ENCODE peak calls at places on chromosomes 6 and 20, in four cellular contexts. One of them, this sample, is unnamed.

GRCh38 chr6:5173862-5174643 is 86.7 kb downstream of the LYRM4 start:
- DNase-seq in activated CD8-positive, alpha-beta memory T cell treated with anti-CD3 and anti-CD28 coated beads for 24 hours: peak; percentile 65
- DNase-seq in astrocyte of the cerebellum: no peak
- DNase-seq in HEK293T: no peak
- DNase-seq in this sample: no peak

GRCh38 chr6:14144678-14145113 is 27.1 kb downstream of the CD83 start:
- DNase-seq in activated CD8-positive, alpha-beta memory T cell treated with anti-CD3 and anti-CD28 coated beads for 24 hours: peak; percentile 90
- DNase-seq in astrocyte of the cerebellum: peak; percentile 41
- DNase-seq in HEK293T: peak; percentile 94
- DNase-seq in this sample: peak; percentile 93

GRCh38 chr6:63305278-63305677 is 14.5 kb downstream of the LGSN start:
- DNase-seq in activated CD8-positive, alpha-beta memory T cell treated with anti-CD3 and anti-CD28 coated beads for 24 hours: no peak
- DNase-seq in astrocyte of the cerebellum: no peak
- DNase-seq in HEK293T: no peak
- DNase-seq in this sample: no peak

GRCh38 chr6:75863784-75864183 is 114.7 kb downstream of the MYO6 start:
- DNase-seq in activated CD8-positive, alpha-beta memory T cell treated with anti-CD3 and anti-CD28 coated beads for 24 hours: no peak
- DNase-seq in astrocyte of the cerebellum: no peak
- DNase-seq in HEK293T: no peak
- DNase-seq in this sample: no peak

GRCh38 chr6:170270984-170271593 is 19.8 kb downstream of the DLL1 start:
- DNase-seq in activated CD8-positive, alpha-beta memory T cell treated with anti-CD3 and anti-CD28 coated beads for 24 hours: no peak
- DNase-seq in astrocyte of the cerebellum: no peak
- DNase-seq in HEK293T: no peak
- DNase-seq in this sample: no peak

GRCh38 chr20:36836591-36837329 is 39.2 kb upstream of the TLDC2 start:
- DNase-seq in activated CD8-positive, alpha-beta memory T cell treated with anti-CD3 and anti-CD28 coated beads for 24 hours: no peak
- DNase-seq in astrocyte of the cerebellum: no peak
- DNase-seq in HEK293T: peak; percentile 78
- DNase-seq in this sample: no peak

GRCh38 chr6:15485875-15486274 is 177.0 kb downstream of the DTNBP1 start:
- DNase-seq in activated CD8-positive, alpha-beta memory T cell treated with anti-CD3 and anti-CD28 coated beads for 24 hours: no peak
- DNase-seq in astrocyte of the cerebellum: no peak
- DNase-seq in HEK293T: no peak
- DNase-seq in this sample: no peak

GRCh38 chr20:10647909-10648308 is 25.9 kb downstream of the JAG1 start:
- DNase-seq in activated CD8-positive, alpha-beta memory T cell treated with anti-CD3 and anti-CD28 coated beads for 24 hours: no peak
- DNase-seq in astrocyte of the cerebellum: no peak
- DNase-seq in HEK293T: no peak
- DNase-seq in this sample: no peak

GRCh38 chr20:36270744-36271638 is 34.7 kb downstream of the AAR2 start:
- DNase-seq in activated CD8-positive, alpha-beta memory T cell treated with anti-CD3 and anti-CD28 coated beads for 24 hours: no peak
- DNase-seq in astrocyte of the cerebellum: no peak
- DNase-seq in HEK293T: peak; percentile 3
- DNase-seq in this sample: no peak

GRCh38 chr6:34352305-34352937 is 40.0 kb downstream of the NUDT3 start:
- DNase-seq in activated CD8-positive, alpha-beta memory T cell treated with anti-CD3 and anti-CD28 coated beads for 24 hours: no peak
- DNase-seq in astrocyte of the cerebellum: no peak
- DNase-seq in HEK293T: no peak
- DNase-seq in this sample: no peak

GRCh38 chr20:37669062-37669772 is 24.6 kb upstream of the CTNNBL1 start:
- DNase-seq in activated CD8-positive, alpha-beta memory T cell treated with anti-CD3 and anti-CD28 coated beads for 24 hours: no peak
- DNase-seq in astrocyte of the cerebellum: no peak
- DNase-seq in HEK293T: no peak
- DNase-seq in this sample: no peak

GRCh38 chr6:44339763-44340625 is 2.5 kb upstream of the SPATS1 start:
- DNase-seq in activated CD8-positive, alpha-beta memory T cell treated with anti-CD3 and anti-CD28 coated beads for 24 hours: peak; percentile 50
- DNase-seq in astrocyte of the cerebellum: no peak
- DNase-seq in HEK293T: no peak
- DNase-seq in this sample: no peak

GRCh38 chr6:37131104-37131959 is 38.6 kb upstream of the PIM1 start:
- DNase-seq in activated CD8-positive, alpha-beta memory T cell treated with anti-CD3 and anti-CD28 coated beads for 24 hours: no peak
- DNase-seq in astrocyte of the cerebellum: peak; percentile 39
- DNase-seq in HEK293T: no peak
- DNase-seq in this sample: peak; percentile 93

GRCh38 chr20:9119776-9120175 is 50.9 kb downstream of the PLCB4 start:
- DNase-seq in activated CD8-positive, alpha-beta memory T cell treated with anti-CD3 and anti-CD28 coated beads for 24 hours: no peak
- DNase-seq in astrocyte of the cerebellum: no peak
- DNase-seq in HEK293T: no peak
- DNase-seq in this sample: no peak

GRCh38 chr20:7994809-7995208 is 24.8 kb downstream of the TMX4 start:
- DNase-seq in activated CD8-positive, alpha-beta memory T cell treated with anti-CD3 and anti-CD28 coated beads for 24 hours: no peak
- DNase-seq in astrocyte of the cerebellum: no peak
- DNase-seq in HEK293T: no peak
- DNase-seq in this sample: no peak

GRCh38 chr20:50427740-50428462 is 82.3 kb upstream of the PTPN1 start:
- DNase-seq in activated CD8-positive, alpha-beta memory T cell treated with anti-CD3 and anti-CD28 coated beads for 24 hours: no peak
- DNase-seq in astrocyte of the cerebellum: no peak
- DNase-seq in HEK293T: no peak
- DNase-seq in this sample: no peak

GRCh38 chr20:20462185-20462584 is 94.3 kb downstream of the INSM1 start:
- DNase-seq in activated CD8-positive, alpha-beta memory T cell treated with anti-CD3 and anti-CD28 coated beads for 24 hours: no peak
- DNase-seq in astrocyte of the cerebellum: no peak
- DNase-seq in HEK293T: no peak
- DNase-seq in this sample: no peak

GRCh38 chr20:33276303-33277113 is 6.5 kb upstream of the BPIFB1 start:
- DNase-seq in activated CD8-positive, alpha-beta memory T cell treated with anti-CD3 and anti-CD28 coated beads for 24 hours: peak; percentile 47
- DNase-seq in astrocyte of the cerebellum: no peak
- DNase-seq in HEK293T: no peak
- DNase-seq in this sample: no peak

GRCh38 chr20:47648943-47649342 is 136.3 kb downstream of the SULF2 start:
- DNase-seq in activated CD8-positive, alpha-beta memory T cell treated with anti-CD3 and anti-CD28 coated beads for 24 hours: no peak
- DNase-seq in astrocyte of the cerebellum: no peak
- DNase-seq in HEK293T: no peak
- DNase-seq in this sample: no peak

GRCh38 chr6:87756858-87757257 is 54.8 kb upstream of the AKIRIN2 start:
- DNase-seq in activated CD8-positive, alpha-beta memory T cell treated with anti-CD3 and anti-CD28 coated beads for 24 hours: no peak
- DNase-seq in astrocyte of the cerebellum: peak; percentile 81
- DNase-seq in HEK293T: no peak
- DNase-seq in this sample: no peak

GRCh38 chr20:4256886-4257285 is 241.5 kb upstream of the RNF24 start:
- DNase-seq in activated CD8-positive, alpha-beta memory T cell treated with anti-CD3 and anti-CD28 coated beads for 24 hours: no peak
- DNase-seq in astrocyte of the cerebellum: no peak
- DNase-seq in HEK293T: no peak
- DNase-seq in this sample: no peak

GRCh38 chr20:40160151-40160550 is 528.9 kb downstream of the MAFB start:
- DNase-seq in activated CD8-positive, alpha-beta memory T cell treated with anti-CD3 and anti-CD28 coated beads for 24 hours: no peak
- DNase-seq in astrocyte of the cerebellum: peak; percentile 5
- DNase-seq in HEK293T: peak; percentile 53
- DNase-seq in this sample: no peak